ENCODE peak calls at places on chromosomes 11 and 22, in nine cellular contexts. G is GM23338, O is transverse colon, U is upper lobe of left lung, P is thyroid gland, L is lower lobe of right lung, D is heart left ventricle, V is HL-60, H is endothelial cell of umbilical vein. R is an unnamed sample. For H3K27me3, the result is how much of the 10 kb centered on the place peaks cover.

GRCh38 chr11:125923012-125923579 is 18.8 kb downstream of the DDX25 start:
- DNase-seq in G (peak), O (peak), U (peak), P (peak), L (no peak), D (peak), V (peak), H (peak), R (peak)

GRCh38 chr11:67303989-67304411 is 670 bp downstream of the SSH3 start:
- DNase-seq in G (peak), O (peak), U (peak), P (peak), L (peak), D (peak), V (no peak), H (no peak), R (peak)

GRCh38 chr22:46066691-46067090 is 83.6 kb upstream of the PPARA start:
- DNase-seq in G (no peak), O (peak), U (peak), P (no peak), L (peak), D (no peak), V (no peak), H (peak), R (no peak)

GRCh38 chr22:41347066-41347859 is 34.5 kb upstream of the TEF start:
- DNase-seq in G (no peak), O (no peak), U (no peak), P (no peak), L (no peak), D (no peak), V (no peak), H (no peak), R (no peak)

GRCh38 chr22:42282252-42282942 is 11.9 kb upstream of the TCF20 start:
- DNase-seq in G (no peak), O (peak), U (no peak), P (no peak), L (peak), D (no peak), V (no peak), H (no peak), R (no peak)

GRCh38 chr11:365831-366230 is 3.5 kb upstream of the B4GALNT4 start:
- DNase-seq in G (no peak), O (no peak), U (no peak), P (no peak), L (no peak), D (no peak), V (no peak), H (no peak), R (no peak)

GRCh38 chr11:107819361-107820014 is 39.1 kb downstream of the SLC35F2 start:
- DNase-seq in G (no peak), O (no peak), U (no peak), P (no peak), L (no peak), D (no peak), V (no peak), H (peak), R (no peak)

GRCh38 chr22:46518038-46518437 is 19.4 kb downstream of the CELSR1 start:
- DNase-seq in G (no peak), O (no peak), U (no peak), P (no peak), L (no peak), D (no peak), V (no peak), H (no peak), R (no peak)

GRCh38 chr22:41532908-41533825 is 11.1 kb downstream of the POLR3H start:
- DNase-seq in G (peak), O (peak), U (peak), P (peak), L (peak), D (peak), V (peak), H (peak), R (peak)

GRCh38 chr11:45102810-45103621 is 43.4 kb upstream of the PRDM11 start:
- DNase-seq in G (peak), O (peak), U (peak), P (peak), L (no peak), D (peak), V (peak), H (peak), R (peak)

GRCh38 chr11:46248270-46249102 is 29.0 kb upstream of the CREB3L1 start:
- DNase-seq in G (peak), O (no peak), U (no peak), P (no peak), L (no peak), D (no peak), V (no peak), H (peak), R (no peak)

GRCh38 chr11:31246451-31247165 is 122.9 kb downstream of the DCDC1 start:
- DNase-seq in G (no peak), O (no peak), U (no peak), P (no peak), L (no peak), D (no peak), V (no peak), H (no peak), R (no peak)

GRCh38 chr11:19216709-19217374 is 15.1 kb upstream of the CSRP3 start:
- DNase-seq in G (no peak), O (no peak), U (no peak), P (no peak), L (no peak), D (no peak), V (no peak), H (peak), R (no peak)

GRCh38 chr11:117444256-117445096 is 116.8 kb downstream of the CEP164 start:
- DNase-seq in G (no peak), O (no peak), U (no peak), P (no peak), L (no peak), D (no peak), V (no peak), H (no peak), R (no peak)

GRCh38 chr11:126914941-126915340 is 85.6 kb downstream of the KIRREL3 start:
- DNase-seq in G (no peak), O (no peak), U (no peak), P (no peak), L (no peak), D (no peak), V (no peak), H (no peak), R (no peak)

GRCh38 chr11:63227521-63228107 is 15.8 kb downstream of the SLC22A25 start:
- DNase-seq in G (no peak), O (no peak), U (no peak), P (peak), L (no peak), D (no peak), V (no peak), H (no peak), R (no peak)

GRCh38 chr22:20159088-20159487 is 8.2 kb upstream of the CCDC188 start:
- DNase-seq in G (peak), O (no peak), U (no peak), P (no peak), L (no peak), D (no peak), V (peak), H (no peak), R (peak)

GRCh38 chr22:45254789-45255261 is 14.1 kb upstream of the KIAA0930 start:
- DNase-seq in G (no peak), O (no peak), U (no peak), P (no peak), L (no peak), D (no peak), V (no peak), H (no peak), R (no peak)

GRCh38 chr22:48265000-48265625 is 1502.7 kb downstream of the TBC1D22A start:
- DNase-seq in G (no peak), O (no peak), U (no peak), P (no peak), L (no peak), D (no peak), V (no peak), H (no peak), R (no peak)

GRCh38 chr11:119363874-119364590 is 17.5 kb downstream of the USP2 start:
- DNase-seq in G (peak), O (peak), U (peak), P (peak), L (peak), D (peak), V (no peak), H (peak), R (peak)
- H3K4me3 ChIP-seq in G (peak), O (peak), U (no peak), P (peak), L (peak), D (peak), V (peak), H (no peak), R (peak)

GRCh38 chr11:17734418-17734911 is at the start of gene KCNC1:
- DNase-seq in G (peak), O (no peak), U (no peak), P (peak), L (no peak), D (no peak), V (no peak), H (peak), R (peak)

GRCh38 chr11:17735823-17736772 is 1.5 kb downstream of the KCNC1 start:
- DNase-seq in G (peak), O (no peak), U (no peak), P (no peak), L (no peak), D (no peak), V (no peak), H (no peak), R (no peak)

GRCh38 chr11:17738350-17739207 is 4.0 kb downstream of the KCNC1 start:
- DNase-seq in G (peak), O (no peak), U (no peak), P (no peak), L (no peak), D (no peak), V (no peak), H (no peak), R (no peak)

GRCh38 chr11:17734986-17735822 is 623 bp downstream of the KCNC1 start:
- DNase-seq in G (peak), O (peak), U (peak), P (peak), L (peak), D (peak), V (peak), H (peak), R (peak)

GRCh38 chr11:17736921-17737817 is 2.6 kb downstream of the KCNC1 start:
- DNase-seq in G (no peak), O (no peak), U (no peak), P (no peak), L (no peak), D (no peak), V (no peak), H (no peak), R (no peak)
- H3K27me3 ChIP-seq in G (half or more), O (half or more), U (under half), P (under half), L (half or more), D (under half), V (under half), H (half or more), R (half or more)

GRCh38 chr11:8809185-8809584 is 101.8 kb upstream of the AKIP1 start:
- DNase-seq in G (no peak), O (no peak), U (no peak), P (no peak), L (no peak), D (no peak), V (no peak), H (no peak), R (no peak)
- H3K4me3 ChIP-seq in G (no peak), O (peak), U (no peak), P (peak), L (peak), D (peak), V (no peak), H (no peak), R (peak)

GRCh38 chr22:50730013-50730891 is 7.8 kb upstream of the ACR start:
- DNase-seq in G (peak), O (peak), U (peak), P (no peak), L (peak), D (peak), V (no peak), H (no peak), R (no peak)

GRCh38 chr22:50730941-50731661 is 6.9 kb upstream of the ACR start:
- DNase-seq in G (peak), O (no peak), U (peak), P (no peak), L (peak), D (peak), V (no peak), H (no peak), R (no peak)

GRCh38 chr22:50727678-50728522 is 10.1 kb upstream of the ACR start:
- DNase-seq in G (no peak), O (no peak), U (no peak), P (no peak), L (peak), D (peak), V (no peak), H (no peak), R (no peak)

GRCh38 chr22:50728523-50728931 is 9.5 kb upstream of the ACR start:
- DNase-seq in G (no peak), O (no peak), U (peak), P (no peak), L (peak), D (peak), V (no peak), H (no peak), R (no peak)

DNA sequence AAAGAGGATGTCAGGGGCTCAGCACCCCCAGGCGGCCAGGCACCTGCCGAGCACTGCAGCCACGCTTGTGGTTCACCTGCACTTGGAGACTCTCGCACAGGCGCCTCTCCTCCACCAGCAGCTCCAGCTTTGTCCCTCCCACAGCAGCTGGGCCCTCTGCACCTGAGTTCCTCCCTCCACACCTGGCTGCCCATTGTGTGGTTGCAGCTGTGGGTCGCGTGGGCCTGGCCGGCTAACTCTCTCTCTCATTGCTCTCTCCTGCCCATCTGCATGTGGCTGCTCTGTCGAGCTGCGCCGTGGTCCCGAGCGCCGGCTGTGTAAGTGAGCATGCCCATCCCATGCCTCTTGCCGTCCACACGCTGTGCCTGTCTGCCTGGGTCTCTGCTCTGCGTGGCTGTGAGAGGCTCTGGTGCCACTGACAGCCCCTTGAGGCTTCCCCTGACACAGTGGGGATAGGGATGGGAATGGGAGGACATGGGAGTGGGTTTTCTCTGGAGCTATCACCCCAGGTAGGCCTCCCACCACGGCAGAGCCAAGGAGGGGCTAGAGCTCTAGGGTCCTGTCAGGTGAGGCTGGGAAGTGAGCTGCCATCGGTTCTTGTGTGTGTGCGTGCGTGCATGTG is 8.5 kb upstream of the ACR start:
- DNase-seq in G (peak), O (peak), U (peak), P (no peak), L (peak), D (peak), V (no peak), H (no peak), R (no peak)
- H3K27me3 ChIP-seq in G (under half), O (under half), U (under half), P (under half), L (under half), D (under half), V (under half), H (under half), R (under half)

GRCh38 chr22:31680764-31681624 is 19.0 kb upstream of the PISD start:
- DNase-seq in G (no peak), O (peak), U (no peak), P (no peak), L (no peak), D (no peak), V (peak), H (no peak), R (peak)
- H3K4me3 ChIP-seq in G (no peak), O (no peak), U (no peak), P (no peak), L (no peak), D (no peak), V (no peak), H (no peak), R (no peak)

GRCh38 chr22:27895600-27895999 is 23.5 kb downstream of the PITPNB start:
- DNase-seq in G (no peak), O (no peak), U (no peak), P (no peak), L (no peak), D (no peak), V (no peak), H (no peak), R (no peak)

GRCh38 chr22:27888310-27888709 is 30.7 kb downstream of the PITPNB start:
- DNase-seq in G (no peak), O (no peak), U (no peak), P (no peak), L (no peak), D (no peak), V (no peak), H (no peak), R (no peak)

GRCh38 chr22:27892064-27892463 is 27.0 kb downstream of the PITPNB start:
- DNase-seq in G (no peak), O (no peak), U (no peak), P (no peak), L (no peak), D (no peak), V (no peak), H (no peak), R (peak)

GRCh38 chr22:27896251-27896650 is 22.8 kb downstream of the PITPNB start:
- DNase-seq in G (no peak), O (peak), U (no peak), P (no peak), L (no peak), D (no peak), V (no peak), H (no peak), R (no peak)

GRCh38 chr22:27892811-27893210 is 26.2 kb downstream of the PITPNB start:
- DNase-seq in G (no peak), O (no peak), U (no peak), P (no peak), L (no peak), D (no peak), V (no peak), H (no peak), R (no peak)
- H3K27me3 ChIP-seq in G (under half), O (under half), U (under half), P (under half), L (under half), D (under half), V (under half), H (under half), R (under half)

GRCh38 chr11:1513326-1514296 is 27.0 kb upstream of the MOB2 start:
- DNase-seq in G (no peak), O (no peak), U (no peak), P (no peak), L (peak), D (no peak), V (no peak), H (no peak), R (no peak)

GRCh38 chr11:1516273-1517067 is 29.9 kb upstream of the MOB2 start:
- DNase-seq in G (no peak), O (no peak), U (no peak), P (no peak), L (peak), D (no peak), V (no peak), H (no peak), R (no peak)

GRCh38 chr11:1514349-1515061 is 27.9 kb upstream of the MOB2 start:
- DNase-seq in G (no peak), O (no peak), U (no peak), P (peak), L (peak), D (no peak), V (no peak), H (no peak), R (no peak)

GRCh38 chr11:1517117-1518005 is 30.8 kb upstream of the MOB2 start:
- DNase-seq in G (no peak), O (no peak), U (no peak), P (no peak), L (peak), D (no peak), V (no peak), H (no peak), R (no peak)

GRCh38 chr11:1515082-1516060 is 28.8 kb upstream of the MOB2 start:
- DNase-seq in G (peak), O (peak), U (peak), P (peak), L (peak), D (peak), V (peak), H (peak), R (peak)
- H3K4me3 ChIP-seq in G (no peak), O (no peak), U (no peak), P (no peak), L (no peak), D (no peak), V (no peak), H (no peak), R (no peak)

GRCh38 chr22:28015676-28016601 is 96.9 kb upstream of the PITPNB start:
- DNase-seq in G (no peak), O (peak), U (peak), P (peak), L (peak), D (no peak), V (no peak), H (no peak), R (peak)
- H3K27me3 ChIP-seq in G (under half), O (under half), U (under half), P (under half), L (under half), D (under half), V (under half), H (under half), R (under half)

DNA sequence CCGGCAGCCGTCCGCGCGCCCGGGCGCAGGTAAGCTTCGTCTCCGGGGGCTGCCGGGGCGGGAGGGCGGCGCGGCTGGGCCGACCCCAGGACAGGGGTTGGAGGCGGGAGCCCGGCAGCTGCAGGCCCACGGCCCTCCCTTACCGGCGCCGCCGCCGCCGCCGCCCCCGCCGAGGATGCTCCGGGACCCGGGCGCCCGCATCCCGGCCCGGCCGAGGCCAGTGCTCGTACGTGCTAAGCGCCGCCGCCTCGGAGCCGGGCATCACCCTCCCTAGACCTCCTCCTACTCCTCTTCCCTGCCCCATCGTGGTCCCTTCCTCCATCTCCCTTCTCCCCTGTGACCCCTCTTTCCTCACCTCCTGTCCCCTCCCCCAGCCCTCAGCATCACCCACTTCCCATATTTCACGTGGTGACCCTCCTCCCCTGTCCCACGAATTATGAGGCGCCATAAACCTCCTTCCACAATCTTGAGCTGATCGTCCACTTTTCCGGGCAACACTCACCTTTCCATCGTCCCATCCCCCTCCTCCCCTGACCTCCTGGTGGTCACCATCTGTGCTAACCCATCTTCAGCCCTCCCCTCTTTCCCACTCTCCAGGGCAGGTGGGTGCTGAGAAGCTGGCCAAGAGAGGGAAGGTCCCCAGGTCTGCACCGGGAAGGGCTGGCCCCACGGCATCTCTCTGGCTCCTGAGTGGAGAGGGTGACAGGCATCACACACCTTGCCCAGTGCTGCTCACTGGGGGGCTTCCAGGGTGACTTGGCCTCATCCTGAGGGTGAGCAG is 588 bp downstream of the ASPHD2 start:
- DNase-seq in G (peak), O (no peak), U (no peak), P (no peak), L (no peak), D (no peak), V (no peak), H (no peak), R (no peak)
- H3K4me3 ChIP-seq in G (peak), O (peak), U (peak), P (no peak), L (peak), D (peak), V (peak), H (peak), R (peak)

GRCh38 chr22:22521631-22522030 is 1.6 kb upstream of the ZNF280A start:
- DNase-seq in G (no peak), O (no peak), U (no peak), P (no peak), L (no peak), D (no peak), V (no peak), H (no peak), R (no peak)
- H3K27me3 ChIP-seq in G (half or more), O (under half), U (under half), P (under half), L (under half), D (under half), V (under half), H (under half), R (under half)

R was measured in cardiac muscle cell.